ENCODE peak calls at places on chromosomes 2 and 18, in ten cellular contexts. One of them, this sample, is unnamed.
A peak's percentile ranks its signal among the peaks of the same experiment; 100 is the strongest.

GRCh38 chr2:216683846-216684245 is 11.5 kb downstream of the IGFBP5 start:
- DNase-seq in OCI-LY7: no peak
- DNase-seq in heart right ventricle: no peak
- DNase-seq in GM23248: peak; percentile 96
- DNase-seq in transverse colon: peak; percentile 54
- DNase-seq in tibial nerve: peak; percentile 75
- DNase-seq in SK-N-SH: no peak
- DNase-seq in cardiac muscle cell: peak; percentile 98
- DNase-seq in ascending aorta: peak; percentile 93
- DNase-seq in upper lobe of right lung: no peak
- DNase-seq in this sample: no peak

GRCh38 chr2:205683179-205683978 is 1.1 kb downstream of the NRP2 start:
- DNase-seq in OCI-LY7: no peak
- DNase-seq in heart right ventricle: no peak
- DNase-seq in GM23248: peak; percentile 81
- DNase-seq in transverse colon: no peak
- DNase-seq in tibial nerve: no peak
- DNase-seq in SK-N-SH: no peak
- DNase-seq in cardiac muscle cell: peak; percentile 75
- DNase-seq in ascending aorta: no peak
- DNase-seq in upper lobe of right lung: no peak
- DNase-seq in this sample: no peak

GRCh38 chr2:45123065-45123464 is 113.8 kb upstream of the SIX2 start:
- DNase-seq in OCI-LY7: no peak
- DNase-seq in heart right ventricle: no peak
- DNase-seq in GM23248: no peak
- DNase-seq in transverse colon: no peak
- DNase-seq in tibial nerve: no peak
- DNase-seq in SK-N-SH: no peak
- DNase-seq in cardiac muscle cell: no peak
- DNase-seq in ascending aorta: no peak
- DNase-seq in upper lobe of right lung: no peak
- DNase-seq in this sample: no peak

GRCh38 chr18:59846814-59847490 is 52.8 kb upstream of the PMAIP1 start:
- DNase-seq in OCI-LY7: no peak
- DNase-seq in heart right ventricle: no peak
- DNase-seq in GM23248: peak; percentile 49
- DNase-seq in transverse colon: peak; percentile 80
- DNase-seq in tibial nerve: no peak
- DNase-seq in SK-N-SH: no peak
- DNase-seq in cardiac muscle cell: peak; percentile 38
- DNase-seq in ascending aorta: no peak
- DNase-seq in upper lobe of right lung: no peak
- DNase-seq in this sample: no peak

GRCh38 chr2:229218329-229218921 is 52.7 kb downstream of the PID1 start:
- DNase-seq in OCI-LY7: no peak
- DNase-seq in heart right ventricle: no peak
- DNase-seq in GM23248: no peak
- DNase-seq in transverse colon: no peak
- DNase-seq in tibial nerve: no peak
- DNase-seq in SK-N-SH: no peak
- DNase-seq in cardiac muscle cell: no peak
- DNase-seq in ascending aorta: no peak
- DNase-seq in upper lobe of right lung: no peak
- DNase-seq in this sample: no peak

GRCh38 chr2:65366595-65367125 is 65.7 kb downstream of the SPRED2 start:
- DNase-seq in OCI-LY7: peak; percentile 71
- DNase-seq in heart right ventricle: peak; percentile 48
- DNase-seq in GM23248: peak; percentile 98
- DNase-seq in transverse colon: peak; percentile 69
- DNase-seq in tibial nerve: no peak
- DNase-seq in SK-N-SH: no peak
- DNase-seq in cardiac muscle cell: peak; percentile 92
- DNase-seq in ascending aorta: peak; percentile 70
- DNase-seq in upper lobe of right lung: no peak
- DNase-seq in this sample: no peak

GRCh38 chr2:159030674-159031380 is 62.4 kb downstream of the TANC1 start:
- DNase-seq in OCI-LY7: no peak
- DNase-seq in heart right ventricle: peak; percentile 76
- DNase-seq in GM23248: peak; percentile 52
- DNase-seq in transverse colon: peak; percentile 45
- DNase-seq in tibial nerve: peak; percentile 28
- DNase-seq in SK-N-SH: peak; percentile 59
- DNase-seq in cardiac muscle cell: peak; percentile 91
- DNase-seq in ascending aorta: peak; percentile 77
- DNase-seq in upper lobe of right lung: no peak
- DNase-seq in this sample: peak; percentile 78

GRCh38 chr2:184057910-184058309 is 540.4 kb upstream of the ZNF804A start:
- DNase-seq in OCI-LY7: no peak
- DNase-seq in heart right ventricle: no peak
- DNase-seq in GM23248: no peak
- DNase-seq in transverse colon: no peak
- DNase-seq in tibial nerve: no peak
- DNase-seq in SK-N-SH: no peak
- DNase-seq in cardiac muscle cell: no peak
- DNase-seq in ascending aorta: no peak
- DNase-seq in upper lobe of right lung: no peak
- DNase-seq in this sample: no peak

GRCh38 chr2:73285162-73285739 is 973 bp upstream of the FBXO41 start:
- DNase-seq in OCI-LY7: peak; percentile 90
- DNase-seq in heart right ventricle: no peak
- DNase-seq in GM23248: no peak
- DNase-seq in transverse colon: peak; percentile 31
- DNase-seq in tibial nerve: no peak
- DNase-seq in SK-N-SH: no peak
- DNase-seq in cardiac muscle cell: no peak
- DNase-seq in ascending aorta: peak; percentile 58
- DNase-seq in upper lobe of right lung: no peak
- DNase-seq in this sample: peak; percentile 50

GRCh38 chr2:188114014-188114413 is 177.7 kb upstream of the GULP1 start:
- DNase-seq in OCI-LY7: no peak
- DNase-seq in heart right ventricle: no peak
- DNase-seq in GM23248: peak; percentile 69
- DNase-seq in transverse colon: no peak
- DNase-seq in tibial nerve: no peak
- DNase-seq in SK-N-SH: peak; percentile 44
- DNase-seq in cardiac muscle cell: peak; percentile 7
- DNase-seq in ascending aorta: no peak
- DNase-seq in upper lobe of right lung: no peak
- DNase-seq in this sample: no peak
- H3K4me3 ChIP-seq in OCI-LY7: no peak overlapping the region
- H3K4me3 ChIP-seq in heart right ventricle: no peak overlapping the region
- H3K4me3 ChIP-seq in GM23248: no peak overlapping the region
- H3K4me3 ChIP-seq in transverse colon: no peak overlapping the region
- H3K4me3 ChIP-seq in tibial nerve: no peak overlapping the region
- H3K4me3 ChIP-seq in SK-N-SH: no peak overlapping the region
- H3K4me3 ChIP-seq in cardiac muscle cell: no peak overlapping the region
- H3K4me3 ChIP-seq in ascending aorta: no peak overlapping the region
- H3K4me3 ChIP-seq in upper lobe of right lung: no peak overlapping the region
- H3K4me3 ChIP-seq in this sample: no peak overlapping the region

GRCh38 chr2:200376422-200377142 is 70.1 kb downstream of the SPATS2L start:
- DNase-seq in OCI-LY7: no peak
- DNase-seq in heart right ventricle: peak; percentile 12
- DNase-seq in GM23248: no peak
- DNase-seq in transverse colon: peak; percentile 71
- DNase-seq in tibial nerve: no peak
- DNase-seq in SK-N-SH: no peak
- DNase-seq in cardiac muscle cell: no peak
- DNase-seq in ascending aorta: no peak
- DNase-seq in upper lobe of right lung: no peak
- DNase-seq in this sample: no peak
- H3K27ac ChIP-seq in OCI-LY7: no peak overlapping the region
- H3K27ac ChIP-seq in heart right ventricle: peak overlapping the region; percentile 12
- H3K27ac ChIP-seq in GM23248: no peak overlapping the region
- H3K27ac ChIP-seq in transverse colon: peak overlapping the region; percentile 83
- H3K27ac ChIP-seq in tibial nerve: peak overlapping the region; percentile 76
- H3K27ac ChIP-seq in SK-N-SH: no peak overlapping the region
- H3K27ac ChIP-seq in cardiac muscle cell: peak overlapping the region; percentile 35
- H3K27ac ChIP-seq in ascending aorta: peak overlapping the region; percentile 81
- H3K27ac ChIP-seq in upper lobe of right lung: peak overlapping the region; percentile 58
- H3K27ac ChIP-seq in this sample: peak overlapping the region; percentile 49

DNA sequence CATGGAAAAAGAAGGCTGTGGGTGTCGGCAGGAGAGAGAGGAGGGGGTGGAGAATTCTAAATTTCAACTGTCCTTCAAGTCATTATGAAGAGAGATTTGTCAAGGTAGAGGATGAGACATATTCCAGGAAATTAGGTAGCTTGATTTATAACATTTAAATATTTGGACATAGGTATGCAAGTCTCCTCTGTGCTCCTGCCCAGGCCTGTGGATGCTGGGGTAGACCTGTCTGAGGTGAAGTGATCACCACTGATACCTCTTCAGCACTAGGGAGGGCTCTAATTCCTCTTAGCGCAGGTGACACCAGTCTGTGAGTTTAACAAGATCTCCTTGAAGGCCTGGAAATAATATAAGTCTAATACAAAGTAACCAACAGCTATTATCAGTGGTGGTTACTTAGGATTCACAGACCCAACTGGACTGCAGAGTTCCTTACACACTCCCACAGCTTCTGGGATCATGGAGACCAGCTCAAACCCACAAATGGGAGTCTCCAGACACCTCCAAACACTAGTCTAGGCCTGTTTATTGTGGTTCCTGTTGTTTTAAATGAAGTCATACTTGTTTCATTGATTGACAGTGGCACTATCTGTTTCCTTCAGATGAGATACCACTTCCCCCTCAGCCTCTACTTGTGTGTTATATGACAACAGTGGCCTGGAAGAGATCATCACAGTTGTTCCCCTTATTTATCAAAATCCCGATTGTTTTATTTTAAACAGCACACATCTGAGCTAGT is 104.1 kb upstream of the ITPRID2 start:
- DNase-seq in OCI-LY7: no peak
- DNase-seq in heart right ventricle: no peak
- DNase-seq in GM23248: no peak
- DNase-seq in transverse colon: no peak
- DNase-seq in tibial nerve: no peak
- DNase-seq in SK-N-SH: no peak
- DNase-seq in cardiac muscle cell: no peak
- DNase-seq in ascending aorta: no peak
- DNase-seq in upper lobe of right lung: no peak
- DNase-seq in this sample: no peak
- H3K4me3 ChIP-seq in OCI-LY7: no peak overlapping the region
- H3K4me3 ChIP-seq in heart right ventricle: no peak overlapping the region
- H3K4me3 ChIP-seq in GM23248: no peak overlapping the region
- H3K4me3 ChIP-seq in transverse colon: no peak overlapping the region
- H3K4me3 ChIP-seq in tibial nerve: no peak overlapping the region
- H3K4me3 ChIP-seq in SK-N-SH: no peak overlapping the region
- H3K4me3 ChIP-seq in cardiac muscle cell: no peak overlapping the region
- H3K4me3 ChIP-seq in ascending aorta: no peak overlapping the region
- H3K4me3 ChIP-seq in upper lobe of right lung: no peak overlapping the region
- H3K4me3 ChIP-seq in this sample: no peak overlapping the region

DNA sequence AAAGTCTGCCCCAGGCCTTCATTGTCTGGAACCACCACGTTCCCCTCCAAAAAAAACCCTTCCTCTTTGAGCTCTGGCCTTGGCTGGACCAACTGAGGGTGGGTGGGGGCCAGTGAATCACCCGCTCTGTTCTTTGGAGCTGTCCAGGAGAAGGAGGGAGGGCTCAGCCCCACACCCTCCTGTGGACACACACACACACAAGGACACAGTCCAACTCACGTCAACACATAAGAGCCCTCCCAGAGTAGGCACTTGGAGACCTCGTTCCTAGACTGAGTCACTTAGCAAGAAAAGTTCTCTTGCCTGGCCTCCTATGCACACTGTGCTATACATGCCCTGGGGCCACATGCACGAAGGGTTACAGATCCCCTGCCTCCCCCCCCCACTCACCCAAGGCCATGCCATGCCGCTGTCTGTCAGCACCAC is 1.2 kb upstream of the TNS1 start:
- DNase-seq in OCI-LY7: no peak
- DNase-seq in heart right ventricle: peak; percentile 79
- DNase-seq in GM23248: peak; percentile 96
- DNase-seq in transverse colon: peak; percentile 53
- DNase-seq in tibial nerve: peak; percentile 60
- DNase-seq in SK-N-SH: peak; percentile 51
- DNase-seq in cardiac muscle cell: peak; percentile 97
- DNase-seq in ascending aorta: peak; percentile 97
- DNase-seq in upper lobe of right lung: no peak
- DNase-seq in this sample: peak; percentile 92
- H3K27ac ChIP-seq in OCI-LY7: no peak overlapping the region
- H3K27ac ChIP-seq in heart right ventricle: no peak overlapping the region
- H3K27ac ChIP-seq in GM23248: peak overlapping the region; percentile 91
- H3K27ac ChIP-seq in transverse colon: peak overlapping the region; percentile 67
- H3K27ac ChIP-seq in tibial nerve: peak overlapping the region; percentile 71
- H3K27ac ChIP-seq in SK-N-SH: peak overlapping the region; percentile 98
- H3K27ac ChIP-seq in cardiac muscle cell: no peak overlapping the region
- H3K27ac ChIP-seq in ascending aorta: peak overlapping the region; percentile 91
- H3K27ac ChIP-seq in upper lobe of right lung: no peak overlapping the region
- H3K27ac ChIP-seq in this sample: peak overlapping the region; percentile 5